ENCODE peak calls at places on chromosome X, in six cellular contexts. S is GM23248; M is Karpas-422; B is A673; C is GF-D8; W is stimulated activated naive CD8-positive, alpha-beta T cell treated with anti-CD3 and anti-CD28 coated beads, Interleukin-15, Interleukin-2, amounts not matched to agents 100 U/mL and 50 U/mL, for 24 hours. K is an unnamed sample.

GRCh38 chrX:139973290-139973689 is 8.0 kb upstream of the CXorf66 start:
- DNase-seq in S (no peak), M (no peak), B (no peak), C (no peak), W (no peak), K (no peak)

GRCh38 chrX:134026732-134027311 is 41.4 kb upstream of the GPC3 start:
- DNase-seq in S (peak; percentile 28), M (no peak), B (peak; percentile 62), C (no peak), W (peak; percentile 10), K (no peak)

GRCh38 chrX:19514791-19515614 is at the start of gene MAP3K15:
- DNase-seq in S (peak; percentile 35), M (no peak), B (peak; percentile 45), C (no peak), W (peak; percentile 27), K (no peak)

GRCh38 chrX:116198235-116198634 is 27.7 kb downstream of the AGTR2 start:
- DNase-seq in S (no peak), M (no peak), B (no peak), C (no peak), W (no peak), K (no peak)

GRCh38 chrX:69060631-69061408 is 104.4 kb downstream of the PJA1 start:
- DNase-seq in S (peak; percentile 30), M (no peak), B (no peak), C (no peak), W (no peak), K (no peak)

GRCh38 chrX:153933751-153934472 is 925 bp downstream of the NAA10 start:
- DNase-seq in S (peak; percentile 75), M (no peak), B (no peak), C (no peak), W (no peak), K (no peak)

GRCh38 chrX:54865208-54865607 is 55.4 kb upstream of the TRO start:
- DNase-seq in S (no peak), M (peak; percentile 63), B (peak; percentile 46), C (no peak), W (no peak), K (no peak)

GRCh38 chrX:132217203-132218073 is 1.8 kb downstream of the RAP2C start:
- DNase-seq in S (peak; percentile 85), M (peak; percentile 92), B (peak; percentile 87), C (peak; percentile 54), W (peak; percentile 74), K (no peak)

GRCh38 chrX:16920116-16920515 is 26.3 kb upstream of the REPS2 start:
- DNase-seq in S (no peak), M (no peak), B (no peak), C (no peak), W (no peak), K (no peak)

GRCh38 chrX:71492086-71493065 is 40.5 kb upstream of the OGT start:
- DNase-seq in S (peak; percentile 80), M (peak; percentile 25), B (peak; percentile 3), C (peak; percentile 7), W (peak; percentile 61), K (no peak)

GRCh38 chrX:42028113-42028512 is 104.8 kb upstream of the CASK start:
- DNase-seq in S (no peak), M (no peak), B (no peak), C (no peak), W (no peak), K (no peak)

GRCh38 chrX:10039821-10040793 is 72.9 kb downstream of the CLDN34 start:
- DNase-seq in S (peak; percentile 34), M (no peak), B (no peak), C (no peak), W (no peak), K (no peak)

GRCh38 chrX:46325312-46325877 is 219.8 kb downstream of the ZNF674 start:
- DNase-seq in S (peak; percentile 77), M (no peak), B (peak; percentile 79), C (no peak), W (peak; percentile 65), K (no peak)

GRCh38 chrX:119028733-119029110 is 44.1 kb upstream of the CT47C1 start:
- DNase-seq in S (no peak), M (no peak), B (no peak), C (no peak), W (no peak), K (no peak)

GRCh38 chrX:72738396-72738795 is 24.3 kb upstream of the PHKA1 start:
- DNase-seq in S (no peak), M (no peak), B (no peak), C (no peak), W (no peak), K (no peak)

GRCh38 chrX:52425710-52426245 is 57.0 kb downstream of the XAGE2 start:
- DNase-seq in S (peak; percentile 29), M (no peak), B (no peak), C (no peak), W (no peak), K (no peak)

GRCh38 chrX:134634691-134635090 is 23.6 kb downstream of the PLAC1 start:
- DNase-seq in S (peak; percentile 86), M (no peak), B (peak; percentile 15), C (no peak), W (no peak), K (no peak)

GRCh38 chrX:77502951-77503525 is 55.8 kb downstream of the FGF16 start:
- DNase-seq in S (no peak), M (no peak), B (no peak), C (no peak), W (no peak), K (no peak)

GRCh38 chrX:47597222-47597621 is 15.0 kb downstream of the TIMP1 start:
- DNase-seq in S (no peak), M (no peak), B (no peak), C (no peak), W (no peak), K (no peak)

GRCh38 chrX:74421181-74422028 is at the start of gene SLC16A2:
- DNase-seq in S (peak; percentile 75), M (no peak), B (peak; percentile 85), C (no peak), W (peak; percentile 38), K (no peak)

GRCh38 chrX:110317079-110317819 is 636 bp downstream of the AMMECR1 start:
- DNase-seq in S (peak; percentile 43), M (peak; percentile 65), B (peak; percentile 4), C (no peak), W (peak; percentile 28), K (no peak)

GRCh38 chrX:83916525-83916924 is 55.6 kb downstream of the CYLC1 start:
- DNase-seq in S (peak; percentile 43), M (peak; percentile 67), B (peak; percentile 9), C (no peak), W (no peak), K (no peak)

GRCh38 chrX:11724122-11725017 is 33.7 kb upstream of the MSL3 start:
- DNase-seq in S (peak; percentile 44), M (peak; percentile 75), B (peak; percentile 49), C (no peak), W (peak; percentile 7), K (no peak)

GRCh38 chrX:13398073-13398823 is 78.4 kb upstream of the ATXN3L start:
- DNase-seq in S (peak; percentile 94), M (peak; percentile 23), B (peak; percentile 14), C (no peak), W (peak; percentile 20), K (no peak)